ENCODE peak calls at places on chromosomes 5 and 9, in five cellular contexts. One of them, this sample, is unnamed.

GRCh38 chr9:137969685-137970084 is 92.1 kb downstream of the CACNA1B start:
- DNase-seq in foreskin fibroblast: no peak
- DNase-seq in choroid plexus epithelial cell: no peak
- DNase-seq in GM12865: no peak
- DNase-seq in epithelial cell of esophagus: no peak
- DNase-seq in this sample: no peak

GRCh38 chr5:128366147-128366546 is 171.9 kb downstream of the FBN2 start:
- DNase-seq in foreskin fibroblast: no peak
- DNase-seq in choroid plexus epithelial cell: no peak
- DNase-seq in GM12865: no peak
- DNase-seq in epithelial cell of esophagus: no peak
- DNase-seq in this sample: no peak

GRCh38 chr9:17807670-17808282 is 228.9 kb downstream of the SH3GL2 start:
- DNase-seq in foreskin fibroblast: no peak
- DNase-seq in choroid plexus epithelial cell: no peak
- DNase-seq in GM12865: no peak
- DNase-seq in epithelial cell of esophagus: no peak
- DNase-seq in this sample: no peak

GRCh38 chr5:137205237-137205636 is 293.9 kb downstream of the SPOCK1 start:
- DNase-seq in foreskin fibroblast: no peak
- DNase-seq in choroid plexus epithelial cell: no peak
- DNase-seq in GM12865: no peak
- DNase-seq in epithelial cell of esophagus: peak; percentile 96
- DNase-seq in this sample: no peak

GRCh38 chr9:4581031-4581760 is 80.9 kb upstream of the PLPP6 start:
- DNase-seq in foreskin fibroblast: no peak
- DNase-seq in choroid plexus epithelial cell: no peak
- DNase-seq in GM12865: no peak
- DNase-seq in epithelial cell of esophagus: no peak
- DNase-seq in this sample: peak; percentile 43

GRCh38 chr5:7742241-7742656 is 108.7 kb downstream of the CFAP90 start:
- DNase-seq in foreskin fibroblast: no peak
- DNase-seq in choroid plexus epithelial cell: no peak
- DNase-seq in GM12865: no peak
- DNase-seq in epithelial cell of esophagus: peak; percentile 55
- DNase-seq in this sample: no peak

GRCh38 chr9:82972446-82972845 is 90.5 kb downstream of the RASEF start:
- DNase-seq in foreskin fibroblast: no peak
- DNase-seq in choroid plexus epithelial cell: no peak
- DNase-seq in GM12865: no peak
- DNase-seq in epithelial cell of esophagus: peak; percentile 67
- DNase-seq in this sample: no peak

GRCh38 chr5:83718195-83718825 is 2.3 kb downstream of the HAPLN1 start:
- DNase-seq in foreskin fibroblast: peak; percentile 21
- DNase-seq in choroid plexus epithelial cell: peak; percentile 88
- DNase-seq in GM12865: peak; percentile 73
- DNase-seq in epithelial cell of esophagus: peak; percentile 69
- DNase-seq in this sample: peak; percentile 31

GRCh38 chr5:135269828-135270545 is 129.0 kb downstream of the MACROH2A1 start:
- DNase-seq in foreskin fibroblast: peak; percentile 61
- DNase-seq in choroid plexus epithelial cell: peak; percentile 38
- DNase-seq in GM12865: no peak
- DNase-seq in epithelial cell of esophagus: no peak
- DNase-seq in this sample: no peak

GRCh38 chr5:128424672-128425071 is 113.4 kb downstream of the FBN2 start:
- DNase-seq in foreskin fibroblast: no peak
- DNase-seq in choroid plexus epithelial cell: peak; percentile 34
- DNase-seq in GM12865: no peak
- DNase-seq in epithelial cell of esophagus: no peak
- DNase-seq in this sample: no peak

GRCh38 chr5:115842952-115843351 is 1.2 kb downstream of the AP3S1 start:
- DNase-seq in foreskin fibroblast: no peak
- DNase-seq in choroid plexus epithelial cell: no peak
- DNase-seq in GM12865: no peak
- DNase-seq in epithelial cell of esophagus: no peak
- DNase-seq in this sample: no peak
- H3K4me3 ChIP-seq in foreskin fibroblast: peak overlapping the region; percentile 87
- H3K4me3 ChIP-seq in choroid plexus epithelial cell: peak overlapping the region; percentile 86
- H3K4me3 ChIP-seq in GM12865: peak overlapping the region; percentile 73
- H3K4me3 ChIP-seq in epithelial cell of esophagus: peak overlapping the region; percentile 82
- H3K4me3 ChIP-seq in this sample: peak overlapping the region; percentile 97

GRCh38 chr5:172910828-172911627 is 48.2 kb upstream of the RPL26L1 start:
- DNase-seq in foreskin fibroblast: peak; percentile 83
- DNase-seq in choroid plexus epithelial cell: peak; percentile 99
- DNase-seq in GM12865: peak; percentile 81
- DNase-seq in epithelial cell of esophagus: no peak
- DNase-seq in this sample: no peak
- TF ChIP-seq CTCF in foreskin fibroblast: peak; percentile 34
- TF ChIP-seq CTCF in choroid plexus epithelial cell: peak; percentile 58
- TF ChIP-seq CTCF in GM12865: peak; percentile 33
- TF ChIP-seq CTCF in epithelial cell of esophagus: peak; percentile 18
- TF ChIP-seq CTCF in this sample: peak; percentile 42

GRCh38 chr9:129891519-129891918 is 56.3 kb downstream of the USP20 start:
- DNase-seq in foreskin fibroblast: no peak
- DNase-seq in choroid plexus epithelial cell: no peak
- DNase-seq in GM12865: no peak
- DNase-seq in epithelial cell of esophagus: no peak
- DNase-seq in this sample: no peak

GRCh38 chr9:129888809-129889460 is 53.7 kb downstream of the USP20 start:
- DNase-seq in foreskin fibroblast: no peak
- DNase-seq in choroid plexus epithelial cell: no peak
- DNase-seq in GM12865: no peak
- DNase-seq in epithelial cell of esophagus: no peak
- DNase-seq in this sample: no peak

GRCh38 chr9:129889461-129889935 is 54.2 kb downstream of the USP20 start:
- DNase-seq in foreskin fibroblast: no peak
- DNase-seq in choroid plexus epithelial cell: no peak
- DNase-seq in GM12865: peak; percentile 58
- DNase-seq in epithelial cell of esophagus: no peak
- DNase-seq in this sample: no peak

GRCh38 chr9:129888085-129888808 is 53.0 kb downstream of the USP20 start:
- DNase-seq in foreskin fibroblast: no peak
- DNase-seq in choroid plexus epithelial cell: no peak
- DNase-seq in GM12865: peak; percentile 99
- DNase-seq in epithelial cell of esophagus: peak; percentile 63
- DNase-seq in this sample: no peak

DNA sequence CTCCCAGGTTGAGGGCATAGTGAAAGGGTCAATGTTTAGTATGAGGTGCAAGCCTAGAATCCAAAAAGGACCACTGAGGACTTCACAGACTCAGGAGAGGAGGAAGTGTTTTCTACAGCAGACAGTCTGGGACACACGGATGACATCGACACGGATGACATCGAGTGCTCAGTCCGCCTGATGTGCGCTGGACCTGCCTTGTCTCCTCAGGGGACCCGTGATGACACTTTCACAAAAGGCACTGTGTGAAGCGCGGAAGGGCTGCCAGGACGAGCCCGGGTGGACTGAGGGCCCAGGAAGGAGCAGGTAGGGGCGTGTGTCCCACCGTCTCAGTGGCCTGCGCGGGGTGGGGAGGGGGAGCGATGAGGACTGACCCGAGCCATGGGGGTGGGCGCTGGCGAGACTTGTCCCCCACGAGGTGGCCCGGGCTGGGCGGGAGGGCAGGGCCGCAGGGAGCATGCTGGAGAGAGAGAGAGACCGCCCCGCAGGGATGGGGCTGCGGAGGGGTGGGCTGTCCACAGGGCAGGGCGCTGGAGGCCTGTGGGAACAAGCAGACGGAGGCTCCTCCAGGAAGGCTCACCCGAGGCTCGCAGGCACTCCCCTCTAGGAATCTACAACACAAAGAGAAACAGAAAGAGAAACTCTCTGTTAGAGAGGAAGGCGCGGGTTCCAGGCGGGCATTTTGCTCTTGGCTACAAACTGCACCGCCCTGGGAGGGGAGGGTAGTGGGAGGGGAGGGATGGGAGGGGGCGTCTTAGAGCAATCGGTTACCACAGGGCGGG is 54.9 kb downstream of the USP20 start:
- DNase-seq in foreskin fibroblast: no peak
- DNase-seq in choroid plexus epithelial cell: no peak
- DNase-seq in GM12865: peak; percentile 89
- DNase-seq in epithelial cell of esophagus: no peak
- DNase-seq in this sample: no peak
- H3K4me3 ChIP-seq in foreskin fibroblast: no peak overlapping the region
- H3K4me3 ChIP-seq in choroid plexus epithelial cell: no peak overlapping the region
- H3K4me3 ChIP-seq in GM12865: peak overlapping the region; percentile 15
- H3K4me3 ChIP-seq in epithelial cell of esophagus: no peak overlapping the region
- H3K4me3 ChIP-seq in this sample: no peak overlapping the region

DNA sequence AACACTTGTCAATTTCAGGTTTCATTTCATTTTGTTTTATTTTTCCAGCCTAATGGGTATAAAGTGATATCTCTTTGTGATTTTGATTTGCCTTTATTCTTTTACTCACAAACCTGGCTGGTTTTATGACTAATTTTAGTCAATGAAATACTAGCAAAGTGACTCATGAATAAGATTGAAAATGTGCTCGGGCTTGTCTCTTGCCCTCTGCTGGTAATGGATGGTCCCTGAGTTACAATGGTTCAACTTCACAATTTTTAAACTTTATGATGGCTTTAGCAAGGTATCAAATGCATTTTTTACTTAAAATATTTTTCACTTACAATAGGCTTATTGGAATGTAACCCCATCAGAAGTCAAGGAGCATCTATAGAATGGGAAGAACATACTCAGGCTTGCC is 431.4 kb upstream of the CCNG1 start:
- DNase-seq in foreskin fibroblast: no peak
- DNase-seq in choroid plexus epithelial cell: no peak
- DNase-seq in GM12865: no peak
- DNase-seq in epithelial cell of esophagus: peak; percentile 64
- DNase-seq in this sample: no peak
- TF ChIP-seq CTCF in foreskin fibroblast: no peak
- TF ChIP-seq CTCF in choroid plexus epithelial cell: no peak
- TF ChIP-seq CTCF in GM12865: no peak
- TF ChIP-seq CTCF in epithelial cell of esophagus: peak; percentile 50
- TF ChIP-seq CTCF in this sample: peak; percentile 48

DNA sequence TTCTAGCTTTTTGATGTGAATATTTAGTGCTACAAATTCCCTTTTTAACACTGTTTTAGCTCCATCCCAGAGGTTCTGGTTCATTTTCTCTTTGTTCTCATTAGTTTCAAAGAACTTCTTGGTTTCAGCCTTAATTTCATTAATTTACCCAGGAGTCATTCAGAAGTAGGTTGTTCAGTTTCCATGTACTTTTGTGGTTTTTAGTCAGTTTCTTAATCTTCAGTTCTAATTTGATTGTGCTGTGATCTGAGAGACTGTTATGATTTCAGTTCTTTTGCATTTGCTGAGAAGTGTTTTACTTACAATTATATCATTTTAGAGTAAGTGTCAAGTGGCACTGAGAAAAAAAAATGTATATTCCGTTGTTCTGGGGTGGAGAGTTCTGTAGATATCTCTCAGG is 240.1 kb upstream of the RASA1 start:
- DNase-seq in foreskin fibroblast: no peak
- DNase-seq in choroid plexus epithelial cell: no peak
- DNase-seq in GM12865: peak; percentile 42
- DNase-seq in epithelial cell of esophagus: no peak
- DNase-seq in this sample: no peak
- H3K4me3 ChIP-seq in foreskin fibroblast: no peak overlapping the region
- H3K4me3 ChIP-seq in choroid plexus epithelial cell: no peak overlapping the region
- H3K4me3 ChIP-seq in GM12865: no peak overlapping the region
- H3K4me3 ChIP-seq in epithelial cell of esophagus: no peak overlapping the region
- H3K4me3 ChIP-seq in this sample: no peak overlapping the region

DNA sequence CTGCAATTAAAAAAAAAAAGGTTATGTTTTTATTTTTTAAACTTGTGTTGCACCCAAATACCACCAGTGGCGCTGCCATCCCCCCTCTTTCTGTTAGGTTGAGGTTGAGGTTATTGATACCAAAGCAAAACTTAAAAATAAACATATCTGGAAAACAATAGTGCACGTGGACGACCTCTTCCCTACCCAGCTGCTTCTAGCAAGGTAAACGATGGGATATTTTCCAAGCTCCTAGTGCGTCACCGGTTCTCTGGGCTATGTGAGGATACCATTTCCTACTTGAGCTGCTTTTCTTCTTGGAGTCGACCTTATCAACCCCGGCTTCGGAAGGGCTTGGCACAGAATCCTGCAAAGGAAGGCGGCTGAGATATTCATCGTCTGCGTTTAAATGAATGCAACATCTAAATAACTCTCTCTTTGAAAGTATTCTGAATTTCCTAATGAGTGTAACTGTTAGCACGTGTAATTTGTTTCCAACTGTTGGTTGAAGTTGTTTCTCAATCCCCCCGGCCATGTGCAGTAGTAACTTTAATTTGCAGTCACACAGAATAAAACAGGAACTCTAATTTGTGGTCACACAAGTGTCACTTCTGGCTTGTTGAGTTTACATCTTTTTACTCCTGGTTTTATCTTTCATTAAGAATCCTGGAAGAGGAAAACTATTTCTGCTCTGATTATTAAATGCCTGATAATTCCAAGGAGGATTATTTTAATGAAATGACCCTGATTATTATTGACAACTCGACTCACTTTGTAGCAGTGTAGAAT is 993 bp downstream of the SCAMP1 start:
- DNase-seq in foreskin fibroblast: peak; percentile 28
- DNase-seq in choroid plexus epithelial cell: peak; percentile 63
- DNase-seq in GM12865: peak; percentile 16
- DNase-seq in epithelial cell of esophagus: peak; percentile 67
- DNase-seq in this sample: peak; percentile 62
- TF ChIP-seq CTCF in foreskin fibroblast: peak; percentile 13
- TF ChIP-seq CTCF in choroid plexus epithelial cell: peak; percentile 49
- TF ChIP-seq CTCF in GM12865: peak; percentile 31
- TF ChIP-seq CTCF in epithelial cell of esophagus: peak; percentile 20
- TF ChIP-seq CTCF in this sample: peak; percentile 31

GRCh38 chr9:131660466-131661405 is 79.1 kb downstream of the RAPGEF1 start:
- DNase-seq in foreskin fibroblast: no peak
- DNase-seq in choroid plexus epithelial cell: no peak
- DNase-seq in GM12865: no peak
- DNase-seq in epithelial cell of esophagus: no peak
- DNase-seq in this sample: no peak
- H3K4me3 ChIP-seq in foreskin fibroblast: no peak overlapping the region
- H3K4me3 ChIP-seq in choroid plexus epithelial cell: no peak overlapping the region
- H3K4me3 ChIP-seq in GM12865: peak overlapping the region; percentile 20
- H3K4me3 ChIP-seq in epithelial cell of esophagus: no peak overlapping the region
- H3K4me3 ChIP-seq in this sample: no peak overlapping the region

GRCh38 chr5:103942587-103943186 is 380.1 kb upstream of the NUDT12 start:
- DNase-seq in foreskin fibroblast: no peak
- DNase-seq in choroid plexus epithelial cell: peak; percentile 34
- DNase-seq in GM12865: no peak
- DNase-seq in epithelial cell of esophagus: no peak
- DNase-seq in this sample: no peak
- TF ChIP-seq CTCF in foreskin fibroblast: no peak
- TF ChIP-seq CTCF in choroid plexus epithelial cell: peak; percentile 40
- TF ChIP-seq CTCF in GM12865: no peak
- TF ChIP-seq CTCF in epithelial cell of esophagus: peak; percentile 4
- TF ChIP-seq CTCF in this sample: peak; percentile 39

DNA sequence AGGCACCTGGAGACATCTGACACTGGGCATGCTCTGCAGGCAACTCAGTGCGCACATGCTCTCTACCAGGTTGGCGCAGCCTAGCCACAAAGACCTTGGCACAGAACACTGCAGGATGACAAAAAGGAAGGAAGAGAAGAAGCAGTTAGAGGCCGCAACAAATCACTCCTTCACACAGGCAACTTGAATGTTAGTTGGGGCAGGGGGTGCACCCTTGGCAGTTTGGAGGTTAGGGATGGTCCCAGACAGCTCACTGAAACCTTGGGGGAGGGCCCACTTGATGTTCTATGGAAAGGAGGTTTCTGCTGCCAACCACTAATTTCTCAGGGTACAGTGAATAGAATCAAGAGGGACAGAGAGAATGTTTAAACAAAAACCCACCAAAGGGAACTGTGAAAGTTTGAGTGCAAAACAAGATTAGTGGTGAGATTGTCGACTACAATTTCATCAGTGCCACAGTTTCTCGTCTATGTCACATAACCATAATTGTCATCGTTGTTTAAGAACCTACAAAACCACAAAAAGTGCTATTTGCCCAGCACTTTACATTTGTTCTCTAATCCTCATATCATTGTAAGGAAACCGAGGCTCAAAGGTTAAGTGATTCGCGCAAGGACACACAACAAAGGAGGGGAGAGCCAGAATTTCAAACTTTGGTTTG is 48.7 kb downstream of the FBXW11 start:
- DNase-seq in foreskin fibroblast: no peak
- DNase-seq in choroid plexus epithelial cell: no peak
- DNase-seq in GM12865: peak; percentile 46
- DNase-seq in epithelial cell of esophagus: no peak
- DNase-seq in this sample: no peak
- H3K4me3 ChIP-seq in foreskin fibroblast: no peak overlapping the region
- H3K4me3 ChIP-seq in choroid plexus epithelial cell: no peak overlapping the region
- H3K4me3 ChIP-seq in GM12865: no peak overlapping the region
- H3K4me3 ChIP-seq in epithelial cell of esophagus: no peak overlapping the region
- H3K4me3 ChIP-seq in this sample: no peak overlapping the region

This sample was measured in retinal pigment epithelial cell.